ENCODE peak calls at places on chromosomes 1 and 21, in ten cellular contexts. L, I, X, O, Y, M, Z, U, T and W are unnamed samples.

GRCh38 chr1:245541389-245541788 is 386.6 kb downstream of the KIF26B start:
- DNase-seq in L (peak), I (no peak), X (no peak), O (no peak), Y (no peak), M (no peak), Z (no peak), U (no peak), T (no peak), W (no peak)

GRCh38 chr1:175116903-175117302 is 49.3 kb downstream of the TNN start:
- DNase-seq in L (no peak), I (no peak), X (no peak), O (no peak), Y (no peak), M (no peak), Z (no peak), U (no peak), T (no peak), W (no peak)

GRCh38 chr21:45404726-45405270 is at the start of gene COL18A1:
- DNase-seq in L (peak), I (peak), X (peak), O (peak), Y (no peak), M (peak), Z (peak), U (no peak), T (peak), W (peak)

GRCh38 chr1:62417351-62417999 is 19.4 kb upstream of the USP1 start:
- DNase-seq in L (peak), I (no peak), X (no peak), O (no peak), Y (no peak), M (no peak), Z (no peak), U (no peak), T (no peak), W (no peak)

GRCh38 chr1:33346921-33347649 is 26.2 kb upstream of the A3GALT2 start:
- DNase-seq in L (peak), I (no peak), X (no peak), O (peak), Y (no peak), M (peak), Z (peak), U (no peak), T (peak), W (peak)

GRCh38 chr1:85748120-85748519 is 39.9 kb upstream of the ZNHIT6 start:
- DNase-seq in L (no peak), I (no peak), X (no peak), O (no peak), Y (no peak), M (no peak), Z (no peak), U (no peak), T (no peak), W (no peak)

GRCh38 chr1:244046907-244047738 is 4.0 kb upstream of the ZBTB18 start:
- DNase-seq in L (peak), I (no peak), X (no peak), O (no peak), Y (no peak), M (no peak), Z (no peak), U (no peak), T (no peak), W (no peak)

GRCh38 chr1:66532798-66533783 is 862 bp upstream of the SGIP1 start:
- DNase-seq in L (peak), I (no peak), X (peak), O (no peak), Y (no peak), M (no peak), Z (no peak), U (no peak), T (no peak), W (no peak)

GRCh38 chr1:28950449-28950848 is 36.1 kb downstream of the EPB41 start:
- DNase-seq in L (no peak), I (no peak), X (no peak), O (no peak), Y (no peak), M (no peak), Z (no peak), U (no peak), T (no peak), W (no peak)

DNA sequence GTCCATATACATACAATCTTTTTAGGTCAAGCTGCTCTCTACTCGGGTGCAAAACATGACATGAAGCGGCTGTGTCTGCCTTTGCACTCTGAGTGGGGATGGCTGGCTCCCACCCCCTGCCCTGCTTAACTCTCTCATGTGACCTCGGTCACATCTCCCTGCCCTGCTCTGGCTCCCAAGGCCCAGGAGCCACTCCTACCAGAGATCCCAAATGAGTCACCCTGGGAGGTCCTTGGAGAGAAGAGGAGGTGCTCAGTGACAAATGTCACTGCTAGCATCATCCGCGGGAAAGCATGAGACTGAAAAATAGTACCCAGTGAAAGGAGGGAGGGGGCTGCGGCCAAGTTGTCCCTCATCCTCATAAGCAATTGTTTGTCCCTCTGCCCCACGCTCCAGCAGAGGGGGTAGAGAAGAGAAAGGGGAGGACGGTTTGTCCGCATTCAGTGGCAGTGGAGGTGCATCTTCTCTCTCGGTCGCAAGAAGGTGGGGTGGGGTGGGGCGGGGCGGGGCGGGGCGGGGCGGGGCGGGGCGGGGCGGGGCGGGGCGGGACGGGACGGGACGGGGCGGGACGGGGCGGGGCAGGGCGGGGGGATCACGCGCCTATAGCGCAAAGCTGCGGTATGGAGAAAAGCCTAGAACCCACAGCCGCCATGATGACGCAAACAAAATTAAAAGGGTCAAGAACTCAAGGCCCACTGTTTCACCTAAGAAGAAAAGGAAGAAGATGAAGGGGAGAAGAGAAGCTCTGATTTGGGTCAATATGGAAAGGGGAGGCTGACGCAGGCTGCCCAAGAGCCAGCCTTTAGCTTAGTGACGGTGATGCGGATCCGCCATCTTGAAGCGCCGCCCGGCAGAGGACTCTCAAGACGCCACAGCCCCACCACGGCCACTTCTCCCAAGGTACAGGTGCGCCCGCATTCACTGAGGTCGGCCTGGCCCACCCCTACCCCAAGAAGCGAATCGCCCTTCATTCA is 66.2 kb downstream of the CD46 start:
- DNase-seq in L (no peak), I (no peak), X (peak), O (no peak), Y (no peak), M (peak), Z (no peak), U (no peak), T (no peak), W (no peak)
- TF ChIP-seq POLR2A in L (no peak), I (no peak), X (peak), O (no peak), Y (no peak), M (no peak), Z (no peak), U (no peak), T (no peak), W (no peak)

GRCh38 chr1:149843302-149844041 is 55.9 kb upstream of the BOLA1 start:
- DNase-seq in L (no peak), I (no peak), X (no peak), O (no peak), Y (no peak), M (peak), Z (peak), U (no peak), T (no peak), W (no peak)
- TF ChIP-seq POLR2A in L (no peak), I (no peak), X (no peak), O (peak), Y (no peak), M (no peak), Z (peak), U (no peak), T (no peak), W (no peak)

GRCh38 chr1:50521703-50522102 is 98.5 kb upstream of the DMRTA2 start:
- DNase-seq in L (no peak), I (no peak), X (no peak), O (no peak), Y (no peak), M (no peak), Z (no peak), U (no peak), T (no peak), W (no peak)

GRCh38 chr1:50517488-50517887 is 94.2 kb upstream of the DMRTA2 start:
- DNase-seq in L (no peak), I (no peak), X (no peak), O (no peak), Y (no peak), M (no peak), Z (peak), U (no peak), T (no peak), W (no peak)

GRCh38 chr1:50516056-50516455 is 92.8 kb upstream of the DMRTA2 start:
- DNase-seq in L (peak), I (no peak), X (no peak), O (no peak), Y (no peak), M (no peak), Z (no peak), U (no peak), T (no peak), W (no peak)
- TF ChIP-seq POLR2A in L (no peak), I (no peak), X (no peak), O (no peak), Y (no peak), M (no peak), Z (no peak), U (no peak), T (no peak), W (no peak)

GRCh38 chr1:15275921-15276683 is 29.1 kb downstream of the FHAD1 start:
- DNase-seq in L (no peak), I (no peak), X (no peak), O (no peak), Y (no peak), M (no peak), Z (no peak), U (no peak), T (no peak), W (no peak)

GRCh38 chr1:15277370-15277769 is 30.3 kb downstream of the FHAD1 start:
- DNase-seq in L (no peak), I (no peak), X (no peak), O (no peak), Y (no peak), M (no peak), Z (no peak), U (no peak), T (no peak), W (no peak)

GRCh38 chr1:15279576-15280230 is 32.7 kb downstream of the FHAD1 start:
- DNase-seq in L (no peak), I (no peak), X (no peak), O (no peak), Y (no peak), M (no peak), Z (no peak), U (no peak), T (no peak), W (no peak)

GRCh38 chr1:15277933-15278332 is 30.9 kb downstream of the FHAD1 start:
- DNase-seq in L (no peak), I (no peak), X (no peak), O (no peak), Y (no peak), M (peak), Z (no peak), U (no peak), T (no peak), W (no peak)

GRCh38 chr1:15276691-15277090 is 29.7 kb downstream of the FHAD1 start:
- DNase-seq in L (no peak), I (no peak), X (no peak), O (no peak), Y (no peak), M (no peak), Z (no peak), U (no peak), T (no peak), W (no peak)
- TF ChIP-seq POLR2A in L (no peak), I (no peak), X (no peak), O (no peak), Y (no peak), M (no peak), Z (no peak), U (no peak), T (no peak), W (no peak)